ENCODE peak calls at places on chromosomes 3 and 15, in ten cellular contexts. C, F, B, J, G, O, S, Y, K and N are unnamed samples. For H3K9me3, the result is how much of the 10 kb centered on the place peaks cover.

GRCh38 chr3:99875573-99875924 is 57.9 kb downstream of the CMSS1 start:
- DNase-seq in O (no peak), C (no peak), F (no peak), Y (peak), G (peak), K (peak), J (no peak), B (no peak), S (no peak), N (no peak)

GRCh38 chr15:62524848-62525247 is 359.8 kb upstream of the C2CD4B start:
- DNase-seq in G (peak), C (no peak), J (no peak), Y (no peak), K (no peak), O (no peak), F (no peak), B (no peak), S (no peak), N (no peak)

GRCh38 chr3:112638327-112639020 is 2.5 kb downstream of the CCDC80 start:
- DNase-seq in F (peak), S (no peak), B (no peak), Y (no peak), J (no peak), K (no peak), G (no peak), C (no peak), O (no peak), N (peak)

GRCh38 chr3:194051554-194052175 is 84.3 kb upstream of the HES1 start:
- DNase-seq in Y (no peak), C (no peak), S (no peak), O (no peak), B (no peak), K (no peak), F (no peak), G (no peak), J (no peak), N (no peak)

GRCh38 chr3:61530355-61530754 is 31.0 kb upstream of the PTPRG start:
- DNase-seq in Y (peak), B (no peak), J (no peak), C (no peak), O (peak), G (peak), S (peak), K (peak), F (no peak), N (no peak)

GRCh38 chr3:42402394-42403100 is 7.9 kb downstream of the LYZL4 start:
- DNase-seq in Y (no peak), O (no peak), G (no peak), J (no peak), B (no peak), S (no peak), K (no peak), F (no peak), C (no peak), N (no peak)

GRCh38 chr3:126538966-126539365 is 15.0 kb downstream of the CHST13 start:
- DNase-seq in J (no peak), K (no peak), G (no peak), C (no peak), O (no peak), S (no peak), F (no peak), Y (no peak), B (no peak), N (no peak)

GRCh38 chr3:119098620-119099222 is 47.2 kb upstream of the TEX55 start:
- DNase-seq in O (peak), Y (peak), C (peak), F (no peak), K (peak), G (peak), B (no peak), S (no peak), J (peak), N (no peak)

GRCh38 chr3:127373701-127374625 is 86.1 kb upstream of the PRR20G start:
- DNase-seq in S (no peak), B (no peak), O (peak), F (no peak), Y (no peak), J (no peak), C (peak), K (peak), G (no peak), N (no peak)

GRCh38 chr3:141076026-141076797 is 25.1 kb downstream of the SPSB4 start:
- DNase-seq in Y (peak), J (no peak), S (peak), C (no peak), K (peak), B (peak), G (no peak), F (no peak), O (no peak), N (no peak)

GRCh38 chr3:141074529-141074928 is 23.4 kb downstream of the SPSB4 start:
- DNase-seq in J (no peak), Y (no peak), S (peak), K (peak), C (no peak), G (no peak), O (no peak), F (no peak), B (no peak), N (no peak)

GRCh38 chr3:141078200-141078599 is 27.1 kb downstream of the SPSB4 start:
- DNase-seq in Y (no peak), G (no peak), J (no peak), K (no peak), F (no peak), B (no peak), C (no peak), O (no peak), S (peak), N (no peak)

GRCh38 chr3:141077631-141078030 is 26.5 kb downstream of the SPSB4 start:
- DNase-seq in C (no peak), J (no peak), Y (no peak), G (no peak), B (no peak), F (no peak), S (peak), K (no peak), O (no peak), N (no peak)

DNA sequence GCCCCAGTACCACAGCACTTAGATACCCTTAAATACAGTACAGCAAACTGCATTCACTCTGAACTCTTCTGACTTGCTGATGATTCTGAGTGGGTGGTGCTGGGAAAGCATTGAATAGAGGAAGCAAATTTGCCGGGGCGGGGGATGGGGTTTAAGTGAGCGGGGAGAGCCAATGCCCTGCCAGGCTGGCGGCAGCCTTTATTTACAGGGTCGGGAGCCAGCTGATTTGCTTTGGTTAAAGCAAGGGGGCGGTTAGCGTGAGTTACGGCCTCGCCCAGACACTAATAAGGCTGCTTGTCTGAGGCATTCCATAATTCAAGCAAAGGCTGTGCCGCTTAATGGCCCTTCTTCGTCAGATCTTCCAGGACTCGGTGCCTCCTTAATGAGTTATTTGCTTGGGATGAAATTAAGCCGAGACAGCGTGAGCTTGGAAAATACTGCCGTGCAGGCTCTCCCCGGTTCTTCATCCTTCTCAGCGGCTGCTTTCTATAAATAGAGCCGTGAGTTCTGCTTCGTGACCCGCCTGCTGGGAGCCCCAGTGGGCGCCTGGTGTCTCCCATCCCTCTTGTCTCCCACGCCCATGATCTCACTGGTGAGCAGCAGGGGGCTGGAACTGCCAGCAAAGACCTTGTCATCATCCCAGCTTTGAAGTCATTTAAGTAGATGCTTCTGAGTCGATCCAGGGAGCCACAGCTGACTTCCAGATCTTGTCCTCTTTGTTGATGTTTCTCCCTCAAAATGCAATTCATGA is 25.8 kb downstream of the SPSB4 start:
- DNase-seq in Y (no peak), J (no peak), B (peak), K (peak), G (peak), S (peak), F (peak), C (no peak), O (peak), N (peak)
- H3K27ac ChIP-seq in Y (peak), J (no peak), B (no peak), K (no peak), G (no peak), S (peak), F (peak), C (no peak), O (no peak), N (peak)

DNA sequence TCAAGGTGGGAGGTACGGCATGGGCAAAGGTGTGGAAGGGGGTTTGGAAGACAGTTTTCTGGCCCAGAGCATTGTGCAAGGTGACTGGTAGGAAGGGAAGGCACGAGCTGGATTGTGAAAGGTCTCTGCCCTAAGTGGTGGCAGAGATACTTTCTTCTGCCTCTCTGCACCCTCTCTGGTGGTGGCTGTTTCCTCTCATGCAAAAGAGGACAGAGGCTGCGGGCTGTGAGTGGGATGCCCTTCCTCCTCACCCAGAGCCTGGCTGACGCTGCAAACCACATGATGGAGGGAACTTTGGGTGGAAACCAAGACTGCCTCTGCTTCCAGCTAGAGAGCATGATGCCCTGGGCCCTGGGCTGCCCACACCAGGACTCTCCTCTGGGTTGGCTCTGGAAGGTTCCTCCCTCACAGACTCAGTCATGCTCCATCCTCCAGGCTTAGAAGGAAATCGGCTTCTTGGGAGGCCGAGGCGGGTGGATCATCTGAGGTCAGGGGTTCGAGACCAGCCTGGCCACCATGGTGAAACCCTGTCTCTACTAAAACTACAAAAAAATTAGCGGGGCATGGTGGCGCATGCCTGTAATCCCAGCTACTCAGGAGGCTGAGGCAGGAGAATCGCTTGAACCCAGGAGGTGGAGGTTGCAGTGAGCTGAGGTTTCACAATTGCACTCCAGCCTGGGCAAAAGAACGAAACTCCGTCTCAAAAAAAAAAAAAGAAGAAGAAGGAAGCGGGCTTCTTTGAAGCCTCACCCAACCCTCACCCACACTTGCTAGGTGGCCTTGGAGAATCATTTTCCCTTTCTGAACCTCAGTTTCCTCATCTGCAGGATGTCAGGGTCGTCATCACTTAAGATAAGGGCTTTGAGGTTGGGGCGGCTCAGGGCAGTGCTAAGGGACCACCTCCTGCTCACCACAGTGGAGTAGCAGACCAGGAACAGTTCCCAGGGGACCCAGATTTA is 8.3 kb downstream of the PSTPIP1 start:
- DNase-seq in F (no peak), J (no peak), C (no peak), B (peak), Y (no peak), S (no peak), O (peak), K (no peak), G (no peak), N (no peak)
- H3K4me3 ChIP-seq in F (no peak), J (no peak), C (no peak), B (no peak), Y (no peak), S (no peak), O (no peak), K (no peak), G (no peak), N (no peak)

GRCh38 chr15:69931159-69931558 is 166.6 kb downstream of the TLE3 start:
- DNase-seq in G (no peak), S (no peak), Y (no peak), J (no peak), C (no peak), F (no peak), K (no peak), B (no peak), O (no peak), N (no peak)
- H3K9me3 ChIP-seq in G (under half), S (under half), Y (under half), J (under half), C (under half), F (under half), K (under half), B (under half), O (under half), N (under half)

GRCh38 chr3:58237940-58238681 is 519 bp downstream of the ABHD6 start:
- DNase-seq in F (peak), G (peak), K (peak), C (peak), S (peak), Y (peak), O (peak), B (peak), J (no peak), N (peak)
- H3K27ac ChIP-seq in F (no peak), G (peak), K (no peak), C (peak), S (no peak), Y (no peak), O (peak), B (no peak), J (no peak), N (peak)

DNA sequence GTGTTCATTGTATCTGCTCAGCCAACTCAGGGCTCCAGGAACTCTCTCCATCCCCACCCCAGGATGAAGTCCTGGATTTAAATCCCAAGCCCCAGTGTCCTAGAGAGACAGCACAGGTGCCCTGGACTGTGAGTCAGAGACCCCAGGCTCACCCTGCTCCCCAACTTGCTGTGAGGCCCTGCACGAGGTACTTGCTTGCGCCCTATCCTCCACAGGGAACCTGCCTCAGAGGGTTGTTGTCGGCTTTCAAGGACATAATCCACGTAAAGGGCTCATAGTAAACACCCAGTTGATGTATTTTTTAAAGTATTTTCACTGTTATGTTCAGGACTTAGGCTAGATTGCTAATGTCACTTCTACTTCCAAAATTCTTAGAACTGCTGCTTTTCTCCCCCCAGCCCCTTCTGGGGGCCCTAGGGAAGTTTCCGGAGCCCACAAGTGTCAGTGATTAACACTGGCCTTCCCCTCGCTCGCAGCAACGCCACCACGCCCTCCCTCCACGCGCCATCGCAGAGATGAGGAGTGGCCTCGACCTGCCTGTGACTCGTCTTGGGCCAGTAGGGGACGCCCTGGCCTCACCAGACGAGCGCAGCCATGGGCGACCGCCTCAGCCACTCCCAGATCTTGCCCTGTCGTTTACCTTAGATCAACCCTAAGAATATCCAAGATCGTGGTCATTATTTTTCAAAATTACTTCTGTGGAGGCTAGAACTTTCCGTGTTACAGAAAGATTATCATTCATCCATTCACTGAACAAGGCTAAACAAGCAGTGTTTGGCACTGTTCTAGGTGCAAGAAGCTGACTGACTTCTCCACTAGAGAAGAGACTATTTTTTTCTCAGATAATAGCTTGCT is 6.0 kb upstream of the SRP14 start:
- DNase-seq in O (peak), Y (peak), J (no peak), K (peak), F (peak), S (peak), G (peak), B (peak), C (peak), N (peak)
- H3K4me3 ChIP-seq in O (no peak), Y (no peak), J (peak), K (peak), F (peak), S (no peak), G (no peak), B (peak), C (peak), N (no peak)

DNA sequence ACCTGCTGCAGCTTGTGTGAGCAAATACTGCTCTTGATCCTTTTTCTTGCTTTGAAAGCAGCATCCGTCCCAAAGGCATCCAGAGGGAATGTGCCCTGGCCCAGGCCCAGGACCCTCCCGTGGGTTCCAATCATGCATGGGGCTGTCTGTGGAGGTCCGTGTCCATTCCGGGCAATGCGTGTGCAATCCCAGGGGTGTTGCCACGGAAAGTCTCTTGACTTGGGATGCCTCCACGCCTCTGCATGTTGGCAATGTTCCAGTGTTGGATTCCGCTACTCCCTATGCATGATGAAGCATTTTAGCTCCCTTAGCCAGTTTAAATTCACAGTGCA is 105.7 kb downstream of the SNRPN start:
- DNase-seq in J (no peak), C (no peak), F (no peak), O (no peak), B (peak), K (no peak), G (no peak), S (no peak), Y (no peak), N (peak)
- H3K9me3 ChIP-seq in J (half or more), C (half or more), F (under half), O (half or more), B (under half), K (under half), G (half or more), S (under half), Y (half or more), N (under half)

DNA sequence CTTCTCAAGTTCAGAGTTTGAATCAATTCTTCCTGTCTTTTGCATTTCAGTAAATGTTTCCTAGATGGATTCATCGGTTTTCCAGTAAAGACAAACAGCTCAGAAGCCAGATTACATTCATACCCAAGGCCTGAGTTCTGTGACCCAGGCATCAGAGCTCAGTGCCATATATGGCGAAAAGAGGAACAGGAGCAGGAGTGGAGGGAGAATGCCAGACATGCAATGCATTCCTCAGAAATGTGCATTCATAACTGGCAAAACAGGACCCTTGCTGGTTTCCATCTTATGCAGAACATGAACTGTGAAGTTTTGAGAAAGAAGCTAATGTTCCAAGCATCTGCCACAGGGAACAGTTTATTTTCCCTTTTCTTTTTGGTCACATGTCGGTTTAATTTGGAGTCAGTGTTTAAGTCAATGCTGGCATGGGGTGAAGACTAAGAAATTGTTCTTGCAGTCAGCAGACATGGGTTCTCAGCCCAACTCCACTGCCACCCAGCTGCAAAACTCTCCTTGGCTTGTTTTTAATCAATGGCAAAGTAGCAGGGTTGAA is 116.5 kb downstream of the LPP start:
- DNase-seq in G (peak), K (no peak), O (peak), B (no peak), J (peak), F (no peak), C (no peak), Y (no peak), S (no peak), N (peak)
- H3K27ac ChIP-seq in G (peak), K (no peak), O (peak), B (no peak), J (peak), F (peak), C (peak), Y (no peak), S (no peak), N (peak)

DNA sequence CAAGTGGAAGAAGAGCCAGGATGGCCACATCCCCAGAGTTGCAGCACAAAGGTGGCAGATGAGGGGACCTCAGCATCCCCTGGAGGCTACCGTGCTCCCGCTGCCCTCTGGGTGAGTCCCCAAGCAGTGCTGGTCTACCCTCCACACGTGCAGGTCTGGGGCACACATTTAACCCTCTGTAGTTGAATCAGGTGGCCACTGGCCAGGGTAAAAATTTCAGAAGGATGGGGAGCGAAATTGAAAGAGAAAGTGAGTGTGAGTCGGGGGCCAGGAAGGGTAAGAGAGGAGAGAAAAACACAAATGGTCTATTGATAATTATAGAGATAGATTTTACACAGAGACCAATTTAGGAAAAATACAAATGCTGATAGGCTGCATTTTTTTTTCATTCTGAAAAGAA is 139.5 kb upstream of the EIF1B start:
- DNase-seq in S (no peak), Y (no peak), K (no peak), F (no peak), J (no peak), G (no peak), O (no peak), B (no peak), C (no peak), N (no peak)
- H3K4me3 ChIP-seq in S (no peak), Y (no peak), K (no peak), F (no peak), J (no peak), G (no peak), O (no peak), B (no peak), C (no peak), N (no peak)

DNA sequence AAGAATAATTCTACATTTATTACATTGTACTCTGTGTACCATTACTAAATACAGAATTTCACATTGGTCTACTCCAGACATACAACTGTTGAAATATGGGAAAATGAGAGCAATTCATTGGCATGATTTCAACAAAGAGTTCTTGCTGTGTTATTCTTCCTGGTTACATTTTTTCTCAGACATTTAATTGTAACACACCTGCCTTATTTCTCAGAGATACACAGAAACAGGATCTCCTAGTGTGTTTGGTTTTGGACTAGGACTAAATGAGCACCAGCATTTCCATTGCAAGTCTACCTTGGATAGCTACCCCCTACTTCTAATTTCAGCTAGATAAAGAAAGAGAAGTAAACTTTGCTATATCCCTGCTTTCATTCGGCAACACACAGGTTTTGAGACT is 274.3 kb upstream of the CNTN4 start:
- DNase-seq in O (no peak), S (no peak), F (no peak), J (no peak), G (no peak), B (no peak), K (no peak), C (no peak), Y (no peak), N (no peak)
- H3K9me3 ChIP-seq in O (under half), S (under half), F (under half), J (under half), G (under half), B (under half), K (under half), C (under half), Y (under half), N (under half)